ENCODE peak calls at places on chromosomes 12 and 14, in five cellular contexts. M is H9, O is tibial nerve, F is tibial artery, D is AG04449. E is an unnamed sample.

GRCh38 chr12:93722757-93723567 is 45.8 kb downstream of the CRADD start:
- DNase-seq in M (no peak), O (no peak), F (no peak), D (no peak), E (no peak)

GRCh38 chr12:124264879-124265278 is 30.0 kb upstream of the RFLNA start:
- DNase-seq in M (no peak), O (no peak), F (no peak), D (no peak), E (no peak)

GRCh38 chr12:100489326-100489725 is 15.7 kb downstream of the NR1H4 start:
- DNase-seq in M (no peak), O (no peak), F (no peak), D (no peak), E (no peak)

GRCh38 chr12:48352157-48352775 is 1.5 kb upstream of the ZNF641 start:
- DNase-seq in M (no peak), O (no peak), F (no peak), D (no peak), E (no peak)

GRCh38 chr14:48473944-48474343 is 798.5 kb upstream of the MDGA2 start:
- DNase-seq in M (no peak), O (no peak), F (no peak), D (no peak), E (no peak)

GRCh38 chr12:112762753-112763152 is 28.8 kb upstream of the RPH3A start:
- DNase-seq in M (no peak), O (no peak), F (no peak), D (no peak), E (no peak)

GRCh38 chr12:52319097-52319496 is 2.1 kb downstream of the KRT83 start:
- DNase-seq in M (peak), O (no peak), F (peak), D (no peak), E (no peak)

GRCh38 chr14:23376477-23377200 is at the start of gene CMTM5:
- DNase-seq in M (peak), O (peak), F (no peak), D (no peak), E (no peak)

GRCh38 chr12:12398026-12398859 is 41.4 kb downstream of the BORCS5 start:
- DNase-seq in M (no peak), O (peak), F (peak), D (peak), E (peak)

GRCh38 chr14:33408291-33408690 is 469.6 kb downstream of the NPAS3 start:
- DNase-seq in M (no peak), O (no peak), F (no peak), D (no peak), E (no peak)

GRCh38 chr14:23548351-23549318 is 2.9 kb downstream of the ZFHX2 start:
- DNase-seq in M (peak), O (no peak), F (no peak), D (peak), E (no peak)

GRCh38 chr12:71551529-71551928 is 111.9 kb downstream of the LGR5 start:
- DNase-seq in M (no peak), O (no peak), F (no peak), D (no peak), E (no peak)

GRCh38 chr14:51860836-51861583 is 598 bp downstream of the GNG2 start:
- DNase-seq in M (no peak), O (no peak), F (no peak), D (no peak), E (no peak)

GRCh38 chr12:19338405-19338804 is 100.9 kb upstream of the AEBP2 start:
- DNase-seq in M (no peak), O (no peak), F (no peak), D (no peak), E (no peak)

DNA sequence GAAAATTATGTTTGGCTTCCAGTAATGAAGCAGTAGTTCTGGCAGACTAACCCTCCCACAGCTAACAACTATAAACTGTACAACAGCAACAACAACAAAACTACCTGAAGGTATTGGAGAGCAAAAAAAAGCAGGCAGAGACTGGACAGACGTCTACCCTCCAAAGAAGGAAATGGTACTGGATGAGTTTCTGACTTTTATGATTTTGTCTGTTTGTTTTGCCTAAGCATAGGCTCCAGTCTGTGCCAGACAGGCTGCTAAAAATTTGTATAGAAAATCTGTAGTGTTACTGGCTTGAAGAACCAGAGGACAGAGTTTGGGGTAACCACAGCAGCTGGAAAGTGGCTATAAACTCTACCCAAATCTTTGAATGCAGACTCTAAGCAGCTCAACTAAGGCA is 131.3 kb downstream of the SLC25A47 start:
- DNase-seq in M (no peak), O (no peak), F (no peak), D (no peak), E (no peak)
- TF ChIP-seq CTCF in M (no peak), O (no peak), F (no peak), D (no peak), E (no peak)

GRCh38 chr14:106686533-106686932 is 1160.2 kb downstream of the TMEM121 start:
- DNase-seq in M (no peak), O (no peak), F (no peak), D (no peak), E (no peak)

GRCh38 chr14:106679776-106680175 is 1153.4 kb downstream of the TMEM121 start:
- DNase-seq in M (no peak), O (no peak), F (no peak), D (no peak), E (no peak)

DNA sequence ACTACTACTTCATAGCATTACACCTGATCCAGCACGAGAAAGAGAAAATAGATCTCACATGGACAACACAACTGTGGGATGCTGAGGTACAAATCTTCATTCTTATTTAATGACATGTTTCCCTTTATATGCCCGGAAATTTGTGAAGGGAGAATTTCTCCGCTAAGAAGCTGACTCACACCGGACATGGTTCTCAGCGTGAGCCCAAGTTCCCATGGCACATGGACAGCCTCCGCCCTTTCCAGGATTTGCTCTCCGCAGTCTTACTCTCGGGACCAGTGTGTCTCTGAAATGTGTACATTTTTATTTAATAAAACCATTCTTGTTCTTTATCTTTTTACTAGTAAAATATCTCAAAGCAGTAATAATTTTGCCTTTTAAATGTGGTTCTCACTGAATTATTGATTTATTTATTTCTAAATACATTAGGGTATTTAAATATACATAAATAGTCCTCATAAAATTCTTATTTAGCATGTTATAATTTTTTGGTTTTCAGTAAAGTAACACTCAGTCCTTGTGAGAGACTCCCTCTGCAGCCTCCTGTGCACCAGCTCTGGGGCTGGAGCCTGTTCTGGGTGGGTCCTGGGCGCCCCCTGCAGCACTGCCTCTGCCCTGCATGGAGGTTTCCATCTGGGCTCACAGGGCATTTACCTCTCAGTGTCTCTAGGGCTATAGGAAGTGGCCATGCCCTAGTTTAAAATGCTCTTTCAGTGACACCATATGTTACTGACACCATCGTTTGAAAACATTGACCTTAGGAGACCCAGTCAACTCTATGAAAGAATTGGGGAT is 1155.0 kb downstream of the TMEM121 start:
- DNase-seq in M (no peak), O (no peak), F (no peak), D (no peak), E (no peak)
- TF ChIP-seq CTCF in M (no peak), O (no peak), F (no peak), D (no peak), E (no peak)

GRCh38 chr12:89707623-89707991 is 1.0 kb downstream of the ATP2B1 start:
- DNase-seq in M (peak), O (no peak), F (peak), D (no peak), E (peak)

GRCh38 chr12:89708793-89709156 is at the start of gene ATP2B1:
- DNase-seq in M (peak), O (peak), F (peak), D (no peak), E (peak)

GRCh38 chr12:89709157-89709993 is 737 bp upstream of the ATP2B1 start:
- DNase-seq in M (peak), O (peak), F (peak), D (peak), E (peak)

GRCh38 chr12:89706551-89707348 is 1.9 kb downstream of the ATP2B1 start:
- DNase-seq in M (no peak), O (no peak), F (peak), D (no peak), E (peak)

DNA sequence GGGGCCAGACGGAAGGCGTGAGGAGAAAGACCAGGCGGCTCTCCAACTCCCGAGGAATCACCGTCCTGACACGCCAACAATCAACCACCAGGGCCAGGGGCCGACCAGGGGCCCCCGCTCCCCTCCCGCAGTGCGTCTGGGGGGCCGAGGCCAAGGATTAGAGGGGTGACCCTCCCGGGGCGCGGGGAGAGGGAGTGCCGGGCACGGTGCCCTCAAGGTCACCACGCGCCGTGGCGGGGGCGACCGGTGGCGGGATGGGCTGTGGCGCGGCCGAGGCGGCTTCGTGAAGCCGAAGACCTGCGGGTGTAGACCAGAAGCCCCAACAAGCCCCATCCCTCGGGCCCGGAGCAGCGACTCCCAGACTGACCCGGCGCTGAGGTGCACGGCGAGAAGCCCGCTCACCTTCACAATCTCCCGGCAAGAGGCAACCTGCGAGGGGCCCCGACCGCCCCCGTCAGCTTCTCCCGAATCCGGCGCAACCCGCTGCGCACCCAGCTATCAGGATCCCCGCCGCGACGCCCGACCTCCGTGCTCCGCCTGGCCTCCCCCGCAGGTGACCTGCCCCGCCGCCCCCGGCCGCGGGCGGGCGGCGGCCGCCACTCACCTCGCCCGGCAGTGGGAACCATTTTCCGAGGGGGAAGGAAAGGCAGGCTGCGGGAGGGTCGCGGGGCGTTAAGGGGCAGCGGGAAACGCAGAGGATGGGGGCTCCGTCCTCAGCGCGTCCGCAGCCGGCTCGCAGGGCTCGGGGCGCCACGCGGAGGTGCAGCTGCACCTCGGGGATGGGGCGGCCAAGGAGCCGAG is 446 bp downstream of the ATP2B1 start:
- DNase-seq in M (peak), O (peak), F (peak), D (no peak), E (peak)
- TF ChIP-seq CTCF in M (no peak), O (peak), F (peak), D (peak), E (no peak)

GRCh38 chr12:2641761-2642160 is 153.0 kb upstream of the FKBP4 start:
- DNase-seq in M (no peak), O (no peak), F (peak), D (no peak), E (no peak)

GRCh38 chr12:2641209-2641608 is 153.6 kb upstream of the FKBP4 start:
- DNase-seq in M (peak), O (no peak), F (peak), D (no peak), E (no peak)

GRCh38 chr12:2639020-2639298 is 155.8 kb upstream of the FKBP4 start:
- DNase-seq in M (no peak), O (no peak), F (no peak), D (no peak), E (no peak)

GRCh38 chr12:2640709-2641108 is 154.1 kb upstream of the FKBP4 start:
- DNase-seq in M (peak), O (no peak), F (peak), D (peak), E (no peak)

GRCh38 chr12:2640281-2640680 is 154.5 kb upstream of the FKBP4 start:
- DNase-seq in M (no peak), O (no peak), F (peak), D (no peak), E (no peak)
- TF ChIP-seq CTCF in M (no peak), O (no peak), F (peak), D (peak), E (no peak)

GRCh38 chr12:116698131-116698495 is 39.8 kb downstream of the SPRING1 start:
- DNase-seq in M (no peak), O (no peak), F (no peak), D (no peak), E (no peak)

GRCh38 chr12:116698554-116698953 is 39.3 kb downstream of the SPRING1 start:
- DNase-seq in M (no peak), O (no peak), F (no peak), D (no peak), E (no peak)

GRCh38 chr12:116700066-116700465 is 37.8 kb downstream of the SPRING1 start:
- DNase-seq in M (no peak), O (no peak), F (no peak), D (no peak), E (no peak)

GRCh38 chr12:116695464-116695725 is 42.5 kb downstream of the SPRING1 start:
- DNase-seq in M (no peak), O (no peak), F (no peak), D (no peak), E (no peak)

DNA sequence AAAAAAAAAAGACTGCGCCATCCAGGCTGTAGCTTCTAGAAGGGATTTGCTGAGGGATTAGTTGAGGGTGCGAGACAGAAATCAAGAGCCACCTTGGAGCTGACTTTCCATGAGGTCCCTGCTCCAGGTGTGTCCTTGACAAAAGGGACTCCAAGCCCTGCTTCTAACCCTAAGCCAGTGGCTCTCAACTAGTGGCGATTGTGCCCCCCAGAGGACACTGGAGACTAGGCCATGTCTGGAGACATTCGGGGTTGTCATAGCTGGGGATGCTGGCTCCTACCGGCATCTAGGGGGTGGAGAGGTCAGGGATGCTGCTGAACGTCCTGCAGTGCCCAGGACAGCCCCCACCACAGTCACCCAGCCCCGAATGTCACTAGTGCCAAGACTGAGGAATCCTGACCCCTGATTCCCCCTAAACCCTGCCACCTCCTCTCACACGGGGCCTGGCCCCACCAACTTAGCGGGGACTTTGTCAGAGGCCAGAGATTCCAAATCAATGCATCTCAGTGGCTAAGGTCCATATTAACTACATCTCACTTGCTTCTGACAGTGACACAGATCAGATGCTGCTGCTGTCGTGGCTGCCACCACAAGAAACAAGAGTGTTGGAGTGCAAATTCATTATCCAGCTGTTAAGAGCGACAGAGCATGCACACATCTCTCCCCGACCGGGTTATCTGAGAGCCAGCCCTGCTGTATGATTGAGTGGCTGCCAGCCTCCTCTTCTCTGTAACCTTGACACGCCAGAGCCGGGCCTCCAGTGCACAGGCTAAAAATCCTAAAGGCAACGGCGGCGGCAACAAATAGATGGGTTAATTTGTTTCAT is 40.4 kb downstream of the SPRING1 start:
- DNase-seq in M (peak), O (no peak), F (no peak), D (no peak), E (no peak)
- TF ChIP-seq CTCF in M (peak), O (no peak), F (no peak), D (peak), E (no peak)

DNA sequence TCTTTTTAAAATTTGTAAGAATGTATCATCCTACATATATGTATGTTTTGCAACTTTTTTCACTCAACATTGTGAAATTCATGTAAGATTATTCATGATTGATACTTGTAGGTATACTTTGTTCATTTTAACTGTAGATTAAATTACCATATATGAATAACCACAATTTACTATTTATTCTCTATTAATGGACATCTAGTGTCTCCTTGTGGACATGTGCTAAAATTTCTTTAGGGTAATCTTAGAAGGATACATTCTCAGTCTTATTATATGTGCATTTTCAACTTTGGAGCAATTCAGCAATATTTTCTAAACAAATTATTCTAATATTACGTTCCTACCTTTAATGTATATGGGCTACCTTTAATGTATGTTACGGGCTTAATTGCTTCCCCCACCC is 192.4 kb downstream of the FUT8 start:
- DNase-seq in M (no peak), O (no peak), F (no peak), D (no peak), E (no peak)
- TF ChIP-seq CTCF in M (no peak), O (no peak), F (no peak), D (peak), E (no peak)

GRCh38 chr12:2691001-2691339 is 103.8 kb upstream of the FKBP4 start:
- DNase-seq in M (peak), O (no peak), F (no peak), D (no peak), E (no peak)
- TF ChIP-seq CTCF in M (peak), O (no peak), F (no peak), D (peak), E (no peak)

GRCh38 chr12:74337951-74338350 is 199.7 kb upstream of the ATXN7L3B start:
- DNase-seq in M (no peak), O (no peak), F (no peak), D (no peak), E (no peak)
- TF ChIP-seq CTCF in M (no peak), O (no peak), F (no peak), D (no peak), E (no peak)